ENCODE peak calls at places on chromosomes 3 and 15, in four cellular contexts. O, H, R and T are unnamed samples.

GRCh38 chr3:59820352-59820934 is 770.6 kb upstream of the CFAP20DC start:
- DNase-seq in H (no peak), O (no peak), R (no peak), T (no peak)

GRCh38 chr15:78084359-78084750 is 6.8 kb upstream of the TBC1D2B start:
- DNase-seq in H (no peak), R (no peak), O (no peak), T (no peak)

GRCh38 chr15:89096664-89097063 is 8.4 kb downstream of the ABHD2 start:
- DNase-seq in O (no peak), R (no peak), H (no peak), T (no peak)

GRCh38 chr3:178822722-178823121 is 248.9 kb downstream of the ZMAT3 start:
- DNase-seq in O (no peak), R (no peak), H (no peak), T (no peak)

GRCh38 chr3:151926956-151927355 is 53.5 kb downstream of the SUCNR1 start:
- DNase-seq in O (no peak), R (no peak), H (no peak), T (no peak)

GRCh38 chr15:74170845-74171578 is 2.5 kb upstream of the ISLR start:
- DNase-seq in O (no peak), R (no peak), H (no peak), T (no peak)

GRCh38 chr3:180180795-180181194 is 144.1 kb upstream of the PEX5L start:
- DNase-seq in O (no peak), R (no peak), H (no peak), T (no peak)

GRCh38 chr15:69443032-69443611 is 9.5 kb upstream of the RPLP1 start:
- DNase-seq in R (no peak), H (no peak), O (no peak), T (no peak)

GRCh38 chr3:155391583-155391982 is 98.1 kb upstream of the STRIT1 start:
- DNase-seq in O (no peak), R (no peak), H (no peak), T (no peak)

GRCh38 chr15:99445272-99445850 is 120.4 kb upstream of the MEF2A start:
- DNase-seq in O (no peak), H (no peak), R (no peak), T (no peak)

GRCh38 chr3:45666729-45667440 is 22.3 kb upstream of the SACM1L start:
- DNase-seq in H (peak; percentile 33), O (no peak), R (no peak), T (no peak)

GRCh38 chr15:100763764-100764750 is 115.6 kb upstream of the ALDH1A3 start:
- DNase-seq in H (no peak), R (no peak), O (no peak), T (peak; percentile 49)

GRCh38 chr3:23601020-23601822 is 204.5 kb upstream of the UBE2E1 start:
- DNase-seq in H (no peak), R (no peak), O (no peak), T (no peak)

GRCh38 chr15:60590935-60591490 is 112.1 kb upstream of the ICE2 start:
- DNase-seq in O (no peak), R (peak; percentile 61), H (peak; percentile 69), T (peak; percentile 76)

GRCh38 chr15:100338971-100339444 is 2.8 kb downstream of the ADAMTS17 start:
- DNase-seq in H (peak; percentile 91), O (no peak), R (no peak), T (peak; percentile 84)

GRCh38 chr3:127699098-127699945 is 26.6 kb downstream of the ABTB1 start:
- DNase-seq in O (no peak), R (no peak), H (no peak), T (peak; percentile 56)

GRCh38 chr3:189572249-189572648 is 58.9 kb upstream of the TP63 start:
- DNase-seq in O (no peak), H (peak; percentile 17), R (no peak), T (no peak)

GRCh38 chr3:172918165-172918564 is 167.6 kb downstream of the ECT2 start:
- DNase-seq in H (peak; percentile 20), R (no peak), O (no peak), T (no peak)

GRCh38 chr3:45480218-45480617 is 91.8 kb downstream of the LARS2 start:
- DNase-seq in O (no peak), H (peak; percentile 68), R (no peak), T (no peak)

GRCh38 chr15:101410612-101411011 is 78.9 kb downstream of the PCSK6 start:
- DNase-seq in O (no peak), H (no peak), R (no peak), T (no peak)

GRCh38 chr3:111284485-111285187 is 213.0 kb downstream of the NECTIN3 start:
- DNase-seq in O (no peak), H (no peak), R (no peak), T (no peak)

GRCh38 chr3:64728994-64729393 is 41.2 kb upstream of the ADAMTS9 start:
- DNase-seq in O (no peak), H (no peak), R (no peak), T (no peak)

GRCh38 chr15:64151727-64152506 is at the start of gene SNX22:
- DNase-seq in H (peak; percentile 52), R (no peak), O (no peak), T (no peak)

GRCh38 chr15:98744506-98744905 is 96.2 kb downstream of the IGF1R start:
- DNase-seq in R (no peak), H (no peak), O (no peak), T (no peak)

GRCh38 chr3:45011756-45012441 is 14.2 kb upstream of the CLEC3B start:
- DNase-seq in R (no peak), O (no peak), H (peak; percentile 36), T (peak; percentile 88)

GRCh38 chr3:27464646-27465045 is 19.5 kb downstream of the SLC4A7 start:
- DNase-seq in R (no peak), O (no peak), H (no peak), T (no peak)

GRCh38 chr3:29693863-29694262 is 413.0 kb downstream of the RBMS3 start:
- DNase-seq in H (peak; percentile 30), O (no peak), R (no peak), T (no peak)

GRCh38 chr3:20056727-20057611 is 16.7 kb downstream of the KAT2B start:
- DNase-seq in R (no peak), O (peak; percentile 62), H (peak; percentile 49), T (no peak)
- H3K27ac ChIP-seq in R (peak overlapping the region; percentile 84), O (no peak overlapping the region), H (peak overlapping the region; percentile 79), T (peak overlapping the region; percentile 63)

DNA sequence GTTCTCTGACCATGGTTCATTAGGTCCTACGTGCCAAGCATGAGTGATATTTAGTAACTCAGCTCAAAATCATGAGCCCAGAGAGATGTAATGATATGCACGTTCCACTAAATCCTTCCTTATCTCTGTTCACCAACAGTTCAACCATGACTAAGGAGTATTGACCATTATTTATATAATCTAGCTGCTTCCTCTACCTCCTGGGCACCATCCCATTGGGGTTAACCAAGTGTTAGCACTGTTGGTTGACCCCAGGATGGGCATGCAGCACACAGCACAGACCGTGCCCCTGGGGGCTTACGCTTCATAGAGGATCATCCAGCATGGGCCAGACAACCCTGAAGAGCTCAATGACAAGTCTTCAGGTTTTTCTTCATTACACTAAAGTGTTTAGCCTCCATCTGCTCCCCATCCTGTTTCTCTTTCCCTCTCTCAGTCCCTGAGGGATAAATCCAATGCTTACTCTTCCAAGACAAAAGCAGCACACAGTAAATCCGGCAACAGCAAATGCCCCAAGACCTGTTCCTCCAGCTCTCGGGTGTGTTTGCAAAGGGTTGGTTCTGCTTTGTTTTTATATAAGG is 10.4 kb downstream of the FAM174B start:
- DNase-seq in H (no peak), O (no peak), R (no peak), T (no peak)
- H3K4me1 ChIP-seq in H (peaks cover 30% of the 10 kb centered on the region), O (peaks cover 50% of the 10 kb centered on the region), R (peaks cover 6% of the 10 kb centered on the region), T (no peaks in the 10 kb centered on the region)

GRCh38 chr15:84822774-84823579 is 5.8 kb downstream of the ALPK3 start:
- DNase-seq in H (no peak), R (no peak), O (no peak), T (peak; percentile 33)
- H3K27ac ChIP-seq in H (no peak overlapping the region), R (peak overlapping the region; percentile 21), O (no peak overlapping the region), T (peak overlapping the region; percentile 99)

GRCh38 chr15:92500023-92500630 is 106.4 kb downstream of the ST8SIA2 start:
- DNase-seq in O (no peak), H (no peak), R (no peak), T (no peak)
- H3K4me1 ChIP-seq in O (no peaks in the 10 kb centered on the region), H (no peaks in the 10 kb centered on the region), R (no peaks in the 10 kb centered on the region), T (no peaks in the 10 kb centered on the region)